ENCODE peak calls at places on chromosomes 12 and 14, in six cellular contexts. G is GM23248; B is stimulated activated CD4-positive, alpha-beta T cell treated with anti-CD3 and anti-CD28 coated beads, Interleukin-1b, Interleukin-23, amount 100 ng/mL, for 48 hours; X is occipital lobe; T is astrocyte; V is ovary. W is an unnamed sample.

GRCh38 chr12:47730341-47730744 is 5.1 kb upstream of the ENDOU start:
- DNase-seq in G (peak), B (no peak), X (no peak), T (no peak), V (no peak), W (no peak)

GRCh38 chr14:103961928-103962578 is 19.7 kb upstream of the RD3L start:
- DNase-seq in G (peak), B (no peak), X (no peak), T (no peak), V (no peak), W (no peak)

GRCh38 chr12:123867141-123867540 is 105.0 kb downstream of the DNAH10 start:
- DNase-seq in G (no peak), B (no peak), X (no peak), T (no peak), V (no peak), W (no peak)

GRCh38 chr12:57604454-57605307 is at the start of gene DTX3:
- DNase-seq in G (peak), B (no peak), X (peak), T (no peak), V (peak), W (peak)

GRCh38 chr12:49092086-49092815 is 2.4 kb downstream of the DHH start:
- DNase-seq in G (peak), B (peak), X (peak), T (no peak), V (no peak), W (no peak)

GRCh38 chr14:34633697-34634096 is 3.7 kb upstream of the SNX6 start:
- DNase-seq in G (no peak), B (no peak), X (no peak), T (no peak), V (no peak), W (no peak)

GRCh38 chr14:95421741-95422140 is 94.7 kb downstream of the SYNE3 start:
- DNase-seq in G (no peak), B (no peak), X (no peak), T (no peak), V (no peak), W (no peak)

GRCh38 chr12:106919910-106920544 is 35.7 kb upstream of the TMEM263 start:
- DNase-seq in G (peak), B (no peak), X (no peak), T (peak), V (no peak), W (no peak)

GRCh38 chr12:89825591-89826449 is 117.2 kb upstream of the ATP2B1 start:
- DNase-seq in G (no peak), B (no peak), X (no peak), T (peak), V (no peak), W (no peak)

GRCh38 chr14:89767861-89768268 is 186.7 kb downstream of the EFCAB11 start:
- DNase-seq in G (peak), B (peak), X (no peak), T (peak), V (no peak), W (no peak)

GRCh38 chr12:27665704-27666103 is 30.5 kb upstream of the REP15 start:
- DNase-seq in G (no peak), B (no peak), X (no peak), T (no peak), V (no peak), W (no peak)

GRCh38 chr12:22543246-22544037 is 900 bp downstream of the C2CD5 start:
- DNase-seq in G (peak), B (peak), X (peak), T (peak), V (peak), W (peak)

GRCh38 chr12:78698747-78699146 is 165.8 kb upstream of the SYT1 start:
- DNase-seq in G (peak), B (no peak), X (no peak), T (peak), V (no peak), W (no peak)

W was measured in hippocampal formation.